ENCODE peak calls at places on chromosomes 16 and 17, in nine cellular contexts. U is A673; C is A549; H is anterior cingulate cortex; T is Daoy; J is smooth muscle cell of the brain vasculature; L is GM23248; W is adipocyte; V is stimulated activated CD4-positive, alpha-beta T cell treated with anti-CD3 and anti-CD28 coated beads, Interleukin-15, amount 100 ng/mL, for 24 hours. Y is an unnamed sample.
A peak's percentile ranks its signal among the peaks of the same experiment; 100 is the strongest.

GRCh38 chr16:58938856-58939255 is 204.7 kb upstream of the GOT2 start:
- DNase-seq in J (no peak), L (no peak), C (no peak), H (no peak), T (no peak), U (no peak), W (no peak), V (no peak), Y (no peak)

GRCh38 chr17:15999974-16000827 is 577 bp downstream of the TTC19 start:
- DNase-seq in V (no peak), C (peak; percentile 48), H (no peak), W (peak; percentile 69), T (no peak), U (peak; percentile 45), J (no peak), L (peak; percentile 73), Y (no peak)

GRCh38 chr17:75067856-75068255 is 19.9 kb upstream of the SLC16A5 start:
- DNase-seq in V (peak; percentile 36), W (no peak), H (no peak), L (no peak), U (no peak), T (no peak), J (no peak), C (no peak), Y (no peak)

GRCh38 chr17:29278692-29279091 is 15.3 kb downstream of the NUFIP2 start:
- DNase-seq in H (no peak), W (no peak), C (no peak), U (no peak), J (no peak), V (no peak), L (no peak), T (no peak), Y (no peak)

GRCh38 chr17:62780951-62781350 is 27.2 kb downstream of the MARCHF10 start:
- DNase-seq in H (no peak), W (no peak), T (no peak), U (no peak), C (no peak), V (no peak), J (no peak), L (peak; percentile 43), Y (no peak)

GRCh38 chr17:50190278-50191069 is 11.0 kb downstream of the COL1A1 start:
- DNase-seq in H (no peak), V (no peak), J (no peak), C (no peak), L (peak; percentile 69), T (no peak), W (peak; percentile 47), U (no peak), Y (no peak)

GRCh38 chr17:45971698-45972141 is 27.3 kb upstream of the STH start:
- DNase-seq in W (no peak), V (no peak), C (no peak), J (no peak), L (no peak), T (no peak), H (no peak), U (no peak), Y (no peak)

GRCh38 chr16:58462997-58463891 is 36.7 kb upstream of the NDRG4 start:
- DNase-seq in W (peak; percentile 35), J (no peak), C (no peak), T (no peak), H (no peak), L (peak; percentile 26), U (peak; percentile 19), V (peak; percentile 43), Y (peak; percentile 24)

GRCh38 chr16:11361043-11361442 is 15.8 kb downstream of the RMI2 start:
- DNase-seq in V (no peak), W (peak; percentile 87), T (no peak), L (peak; percentile 64), J (no peak), U (peak; percentile 36), C (no peak), H (no peak), Y (no peak)

GRCh38 chr16:2032285-2033056 is 5.8 kb downstream of the NHERF2 start:
- DNase-seq in V (no peak), W (peak; percentile 49), U (no peak), C (no peak), L (peak; percentile 44), T (peak; percentile 65), H (no peak), J (no peak), Y (no peak)

GRCh38 chr17:50117202-50118040 is 12.5 kb downstream of the SAMD14 start:
- DNase-seq in T (peak; percentile 52), U (peak; percentile 44), V (peak; percentile 77), C (peak; percentile 74), L (peak; percentile 84), J (no peak), W (peak; percentile 69), H (no peak), Y (peak; percentile 89)